ENCODE peak calls at places on chromosomes 7 and 10, in six cellular contexts. I, B, J, U, K and A are unnamed samples.

GRCh38 chr10:131641231-131641630 is 259.6 kb upstream of the PPP2R2D start:
- DNase-seq in I (no peak), B (peak; percentile 5), J (no peak), U (no peak), K (no peak), A (no peak)

GRCh38 chr7:8303904-8304528 is 42.0 kb upstream of the ICA1 start:
- DNase-seq in I (no peak), B (no peak), J (no peak), U (no peak), K (no peak), A (no peak)

GRCh38 chr10:88582806-88583583 is at the start of gene RNLS:
- DNase-seq in I (peak; percentile 33), B (no peak), J (peak; percentile 2), U (peak; percentile 67), K (peak; percentile 80), A (no peak)

GRCh38 chr7:1263391-1263951 is 30.8 kb downstream of the UNCX start:
- DNase-seq in I (no peak), B (no peak), J (no peak), U (no peak), K (no peak), A (no peak)

GRCh38 chr7:133315332-133316040 is 62.6 kb downstream of the EXOC4 start:
- DNase-seq in I (no peak), B (no peak), J (no peak), U (peak; percentile 79), K (no peak), A (no peak)

GRCh38 chr7:127123220-127123619 is 129.5 kb downstream of the GRM8 start:
- DNase-seq in I (no peak), B (no peak), J (no peak), U (no peak), K (no peak), A (no peak)

GRCh38 chr10:88120075-88120474 is 256.6 kb downstream of the PTEN start:
- DNase-seq in I (no peak), B (peak; percentile 18), J (no peak), U (no peak), K (no peak), A (no peak)

GRCh38 chr7:46165281-46165680 is 244.2 kb upstream of the IGFBP3 start:
- DNase-seq in I (no peak), B (no peak), J (no peak), U (peak; percentile 92), K (no peak), A (peak; percentile 54)

GRCh38 chr7:22632674-22633073 is 94.3 kb upstream of the IL6 start:
- DNase-seq in I (no peak), B (no peak), J (no peak), U (peak; percentile 75), K (no peak), A (no peak)

GRCh38 chr7:34672430-34672829 is 14.4 kb downstream of the NPSR1 start:
- DNase-seq in I (peak; percentile 60), B (no peak), J (no peak), U (peak; percentile 74), K (no peak), A (peak; percentile 83)

GRCh38 chr7:140506788-140507464 is 27.6 kb upstream of the MKRN1 start:
- DNase-seq in I (peak; percentile 53), B (no peak), J (no peak), U (peak; percentile 65), K (peak; percentile 64), A (no peak)

GRCh38 chr7:91945476-91945875 is 4.8 kb downstream of the AKAP9 start:
- DNase-seq in I (peak; percentile 20), B (no peak), J (no peak), U (peak; percentile 29), K (no peak), A (peak; percentile 70)

GRCh38 chr10:130764651-130765050 is 546.9 kb downstream of the TCERG1L start:
- DNase-seq in I (no peak), B (no peak), J (no peak), U (no peak), K (no peak), A (no peak)

GRCh38 chr7:100677308-100678095 is 4.0 kb downstream of the GNB2 start:
- DNase-seq in I (no peak), B (no peak), J (peak; percentile 46), U (no peak), K (no peak), A (no peak)

GRCh38 chr10:56505555-56505954 is 144.5 kb upstream of the ZWINT start:
- DNase-seq in I (no peak), B (no peak), J (peak; percentile 7), U (no peak), K (no peak), A (no peak)

GRCh38 chr7:42876182-42877068 is 35.4 kb downstream of the C7orf25 start:
- DNase-seq in I (peak; percentile 40), B (peak; percentile 71), J (peak; percentile 73), U (peak; percentile 25), K (peak; percentile 88), A (peak; percentile 75)

GRCh38 chr10:95266674-95267095 is 24.1 kb downstream of the PDLIM1 start:
- DNase-seq in I (peak; percentile 97), B (peak; percentile 23), J (peak; percentile 35), U (peak; percentile 96), K (peak; percentile 81), A (peak; percentile 55)

GRCh38 chr10:87675396-87676376 is 16.0 kb downstream of the PAPSS2 start:
- DNase-seq in I (peak; percentile 66), B (no peak), J (no peak), U (peak; percentile 97), K (peak; percentile 52), A (peak; percentile 82)

GRCh38 chr7:52973126-52973525 is 62.3 kb upstream of the POM121L12 start:
- DNase-seq in I (no peak), B (no peak), J (no peak), U (no peak), K (no peak), A (no peak)

GRCh38 chr7:101588131-101588935 is 40.8 kb downstream of the MYL10 start:
- DNase-seq in I (no peak), B (no peak), J (no peak), U (no peak), K (no peak), A (no peak)

DNA sequence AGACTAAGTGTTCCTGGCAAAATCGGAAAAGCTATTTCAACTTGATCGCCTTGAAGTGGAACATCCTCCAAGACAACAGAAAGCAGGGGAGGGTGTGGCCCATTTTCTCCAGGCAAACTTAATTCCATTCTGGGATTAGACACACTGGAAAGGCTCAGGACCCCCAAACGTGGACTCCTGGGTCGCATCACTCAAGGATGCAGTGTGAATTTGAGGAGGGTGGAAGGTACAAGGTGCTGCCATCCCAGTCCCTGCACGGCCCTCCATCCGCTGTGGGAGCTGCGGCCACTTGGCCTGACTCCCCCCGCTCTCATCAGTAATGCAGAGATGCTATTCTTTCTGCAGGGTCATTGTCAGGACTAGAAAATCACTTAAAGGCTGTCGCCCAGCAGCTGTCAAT is 2.4 kb downstream of the CNPY1 start:
- DNase-seq in I (no peak), B (no peak), J (no peak), U (no peak), K (no peak), A (no peak)
- H2AFZ ChIP-seq in I (no peak overlapping the region), B (no peak overlapping the region), J (no peak overlapping the region), U (no peak overlapping the region), K (no peak overlapping the region), A (no peak overlapping the region)

GRCh38 chr7:155448632-155449007 is 9.3 kb upstream of the EN2 start:
- DNase-seq in I (no peak), B (no peak), J (no peak), U (no peak), K (peak; percentile 71), A (no peak)
- H2AFZ ChIP-seq in I (no peak overlapping the region), B (no peak overlapping the region), J (no peak overlapping the region), U (no peak overlapping the region), K (peak overlapping the region; percentile 81), A (no peak overlapping the region)

GRCh38 chr7:150376560-150376959 is 2.6 kb upstream of the ZNF775 start:
- DNase-seq in I (no peak), B (no peak), J (no peak), U (no peak), K (no peak), A (no peak)

GRCh38 chr7:150379590-150380379 is 655 bp downstream of the ZNF775 start:
- DNase-seq in I (peak; percentile 21), B (no peak), J (peak; percentile 72), U (no peak), K (no peak), A (peak; percentile 22)

GRCh38 chr7:150377116-150377979 is 1.8 kb upstream of the ZNF775 start:
- DNase-seq in I (no peak), B (peak; percentile 33), J (no peak), U (no peak), K (no peak), A (no peak)

GRCh38 chr7:150378853-150379589 is at the start of gene ZNF775:
- DNase-seq in I (peak; percentile 91), B (peak; percentile 95), J (peak; percentile 100), U (peak; percentile 91), K (peak; percentile 99), A (peak; percentile 94)

DNA sequence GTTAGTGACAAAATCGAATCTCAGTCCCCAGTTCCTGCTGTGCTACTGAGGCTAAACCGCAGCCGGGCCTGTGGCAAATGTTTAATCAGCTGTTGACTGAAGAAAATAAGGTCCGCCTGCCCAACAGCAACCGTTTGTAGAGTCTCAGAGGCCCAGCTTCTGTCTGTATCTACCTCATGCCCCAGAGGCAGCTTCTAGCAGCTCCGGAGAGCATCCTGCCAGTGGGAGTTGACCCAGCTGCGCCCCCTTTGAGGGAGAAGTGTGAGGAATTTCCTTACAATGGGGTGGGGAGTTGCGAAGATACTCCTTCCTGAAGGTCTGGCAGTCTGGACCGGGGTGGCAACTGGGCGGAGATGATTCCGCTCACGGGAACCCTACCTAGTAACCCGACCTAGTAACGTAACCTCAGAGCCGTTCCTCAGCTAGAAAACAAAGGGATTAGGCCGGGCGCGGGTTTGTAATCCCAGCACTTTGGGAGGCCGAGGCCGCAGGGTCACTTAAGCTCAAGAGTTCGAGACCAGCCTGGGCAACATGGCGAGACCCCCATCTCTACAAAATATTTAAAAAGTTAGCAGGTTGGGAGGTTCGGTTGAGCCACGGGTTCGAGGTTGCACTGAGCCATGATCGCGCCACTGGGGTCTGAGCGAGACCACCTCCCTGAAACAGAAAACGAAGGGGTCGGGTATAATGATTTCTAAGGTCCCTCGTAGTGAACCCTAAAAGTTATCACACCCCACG is 846 bp upstream of the ZNF775 start:
- DNase-seq in I (no peak), B (peak; percentile 65), J (peak; percentile 75), U (peak; percentile 80), K (peak; percentile 97), A (peak; percentile 54)
- H2AFZ ChIP-seq in I (peak overlapping the region; percentile 93), B (peak overlapping the region; percentile 72), J (peak overlapping the region; percentile 80), U (peak overlapping the region; percentile 22), K (no peak overlapping the region), A (peak overlapping the region; percentile 81)

GRCh38 chr10:3482200-3482993 is 302.6 kb downstream of the KLF6 start:
- DNase-seq in I (peak; percentile 98), B (peak; percentile 45), J (no peak), U (peak; percentile 96), K (peak; percentile 50), A (peak; percentile 86)
- H2AFZ ChIP-seq in I (peak overlapping the region; percentile 34), B (peak overlapping the region; percentile 23), J (peak overlapping the region; percentile 43), U (no peak overlapping the region), K (no peak overlapping the region), A (peak overlapping the region; percentile 38)